ENCODE peak calls at places on chromosomes 7 and 10, in six cellular contexts. O is PC-3, P is HCT116, E is OCI-LY7, L is GM23338, W is MM.1S. A is an unnamed sample.

GRCh38 chr10:21195149-21195731 is 298.1 kb upstream of the NEBL start:
- DNase-seq in O (peak; percentile 86), P (no peak), E (no peak), L (no peak), W (no peak), A (peak; percentile 54)

GRCh38 chr7:42235734-42236133 is 1.3 kb downstream of the GLI3 start:
- DNase-seq in O (no peak), P (no peak), E (no peak), L (no peak), W (no peak), A (no peak)

GRCh38 chr10:102231357-102232318 is 5.5 kb downstream of the ELOVL3 start:
- DNase-seq in O (peak; percentile 52), P (peak; percentile 40), E (peak; percentile 37), L (peak; percentile 85), W (peak; percentile 46), A (peak; percentile 61)

GRCh38 chr7:94348142-94348541 is 46.6 kb upstream of the COL1A2 start:
- DNase-seq in O (no peak), P (no peak), E (no peak), L (no peak), W (no peak), A (no peak)

GRCh38 chr7:147052818-147053217 is 936.2 kb downstream of the CNTNAP2 start:
- DNase-seq in O (no peak), P (no peak), E (no peak), L (no peak), W (no peak), A (no peak)

GRCh38 chr10:121077331-121077730 is 226.2 kb downstream of the WDR11 start:
- DNase-seq in O (no peak), P (no peak), E (no peak), L (peak; percentile 8), W (no peak), A (no peak)

GRCh38 chr7:105016083-105017075 is 2.4 kb downstream of the KMT2E start:
- DNase-seq in O (peak; percentile 32), P (no peak), E (no peak), L (no peak), W (no peak), A (peak; percentile 53)

GRCh38 chr10:63427013-63427412 is 38.8 kb downstream of the JMJD1C start:
- DNase-seq in O (no peak), P (no peak), E (no peak), L (no peak), W (no peak), A (no peak)

GRCh38 chr10:8283986-8284385 is 229.5 kb downstream of the GATA3 start:
- DNase-seq in O (peak; percentile 19), P (no peak), E (no peak), L (no peak), W (no peak), A (no peak)

GRCh38 chr10:13525683-13526082 is 3.1 kb downstream of the BEND7 start:
- DNase-seq in O (no peak), P (no peak), E (no peak), L (no peak), W (no peak), A (no peak)

GRCh38 chr10:43238462-43238861 is 28.4 kb downstream of the RASGEF1A start:
- DNase-seq in O (no peak), P (no peak), E (no peak), L (no peak), W (no peak), A (no peak)

GRCh38 chr7:45646207-45646821 is 72.1 kb downstream of the ADCY1 start:
- DNase-seq in O (no peak), P (no peak), E (no peak), L (no peak), W (no peak), A (no peak)

GRCh38 chr10:33334839-33335549 is 527 bp upstream of the NRP1 start:
- DNase-seq in O (peak; percentile 91), P (peak; percentile 24), E (no peak), L (peak; percentile 77), W (peak; percentile 54), A (peak; percentile 73)

GRCh38 chr10:114552050-114552449 is 106.0 kb downstream of the ABLIM1 start:
- DNase-seq in O (no peak), P (no peak), E (no peak), L (no peak), W (no peak), A (no peak)

DNA sequence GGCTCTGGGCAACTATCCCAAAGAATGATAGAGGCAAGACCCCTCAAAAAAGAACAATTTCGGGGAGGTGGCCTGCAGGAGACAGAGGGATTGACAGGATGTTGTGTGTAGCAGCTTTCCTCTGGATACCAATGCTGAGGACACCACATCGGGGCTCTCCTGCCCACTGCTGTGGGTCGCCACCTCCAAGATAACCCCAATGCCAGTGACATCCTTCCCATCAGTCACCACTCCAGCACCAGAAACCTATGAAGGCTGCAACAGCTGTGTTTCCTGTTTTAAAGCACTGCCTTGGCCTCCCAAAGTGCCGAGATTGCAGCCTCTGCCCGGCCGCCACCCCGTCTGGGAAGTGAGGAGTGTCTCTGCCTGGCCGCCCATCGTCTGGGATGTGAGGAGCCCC is 17.6 kb downstream of the ARHGAP19 start:
- DNase-seq in O (no peak), P (no peak), E (peak; percentile 72), L (no peak), W (no peak), A (no peak)
- H3K79me2 ChIP-seq in O (peaks cover 3% of the 10 kb centered on the region), P (peaks cover 38% of the 10 kb centered on the region), E (peaks cover 74% of the 10 kb centered on the region), L (peaks cover 55% of the 10 kb centered on the region), W (peaks cover 31% of the 10 kb centered on the region), A (no peaks in the 10 kb centered on the region)

DNA sequence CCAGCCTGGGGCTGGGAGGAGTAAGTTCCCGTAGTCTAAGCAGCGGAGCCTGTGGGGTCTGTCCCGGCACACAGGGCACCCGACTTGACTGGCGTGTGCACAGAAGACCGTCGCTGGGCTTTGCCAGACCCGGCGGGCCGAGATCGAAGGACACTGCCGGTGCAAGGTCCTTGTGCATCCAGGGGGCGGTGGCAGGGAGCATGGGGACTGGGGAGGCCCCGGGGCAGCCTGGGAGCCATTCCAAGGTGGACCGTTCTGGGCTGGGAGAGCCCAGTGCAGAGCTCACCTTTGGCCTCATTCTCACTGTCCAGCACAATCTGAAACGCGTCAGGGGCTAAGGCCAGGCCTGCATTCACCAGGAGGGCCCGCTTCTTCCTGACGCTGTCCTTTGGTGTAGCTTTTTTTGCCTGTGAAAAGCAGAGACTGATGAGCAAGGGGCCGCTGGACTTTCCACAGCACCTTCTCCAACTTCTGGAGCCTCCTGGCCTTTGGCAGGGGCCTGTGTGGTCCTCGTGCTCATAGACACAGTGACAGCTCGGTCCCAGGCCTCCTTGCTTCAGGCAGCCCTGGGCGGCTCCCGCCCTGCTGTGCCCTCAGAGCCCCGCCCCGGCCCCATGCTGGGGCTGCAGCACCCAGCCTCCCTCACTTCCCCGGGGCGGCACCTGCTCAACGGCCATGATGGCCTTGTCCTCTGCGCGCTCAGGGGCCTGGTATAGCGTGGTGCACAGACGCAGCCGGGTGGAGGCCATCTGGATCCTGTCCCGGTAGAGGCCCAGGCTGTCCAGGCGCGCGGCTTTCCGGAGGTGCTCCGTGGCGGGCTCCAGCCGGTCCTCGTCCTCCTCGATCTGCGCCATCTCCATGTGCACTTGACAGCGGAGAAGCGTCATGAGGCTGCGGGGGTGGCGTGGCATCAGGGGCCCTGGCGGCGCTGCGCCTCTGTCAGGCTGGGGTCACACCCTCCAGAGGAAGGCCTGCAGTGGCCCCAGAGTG is 20.3 kb downstream of the CFAP46 start:
- DNase-seq in O (no peak), P (no peak), E (no peak), L (no peak), W (no peak), A (no peak)
- H3K9me2 ChIP-seq in O (no peaks in the 10 kb centered on the region), P (no peaks in the 10 kb centered on the region), E (no peaks in the 10 kb centered on the region), L (no peaks in the 10 kb centered on the region), W (no peaks in the 10 kb centered on the region), A (no peaks in the 10 kb centered on the region)

GRCh38 chr7:128352138-128352537 is 8.4 kb upstream of the RBM28 start:
- DNase-seq in O (no peak), P (no peak), E (no peak), L (peak; percentile 95), W (no peak), A (no peak)
- TF ChIP-seq CTCF in O (no peak), P (no peak), E (no peak), L (peak; percentile 48), W (peak; percentile 16), A (no peak)

DNA sequence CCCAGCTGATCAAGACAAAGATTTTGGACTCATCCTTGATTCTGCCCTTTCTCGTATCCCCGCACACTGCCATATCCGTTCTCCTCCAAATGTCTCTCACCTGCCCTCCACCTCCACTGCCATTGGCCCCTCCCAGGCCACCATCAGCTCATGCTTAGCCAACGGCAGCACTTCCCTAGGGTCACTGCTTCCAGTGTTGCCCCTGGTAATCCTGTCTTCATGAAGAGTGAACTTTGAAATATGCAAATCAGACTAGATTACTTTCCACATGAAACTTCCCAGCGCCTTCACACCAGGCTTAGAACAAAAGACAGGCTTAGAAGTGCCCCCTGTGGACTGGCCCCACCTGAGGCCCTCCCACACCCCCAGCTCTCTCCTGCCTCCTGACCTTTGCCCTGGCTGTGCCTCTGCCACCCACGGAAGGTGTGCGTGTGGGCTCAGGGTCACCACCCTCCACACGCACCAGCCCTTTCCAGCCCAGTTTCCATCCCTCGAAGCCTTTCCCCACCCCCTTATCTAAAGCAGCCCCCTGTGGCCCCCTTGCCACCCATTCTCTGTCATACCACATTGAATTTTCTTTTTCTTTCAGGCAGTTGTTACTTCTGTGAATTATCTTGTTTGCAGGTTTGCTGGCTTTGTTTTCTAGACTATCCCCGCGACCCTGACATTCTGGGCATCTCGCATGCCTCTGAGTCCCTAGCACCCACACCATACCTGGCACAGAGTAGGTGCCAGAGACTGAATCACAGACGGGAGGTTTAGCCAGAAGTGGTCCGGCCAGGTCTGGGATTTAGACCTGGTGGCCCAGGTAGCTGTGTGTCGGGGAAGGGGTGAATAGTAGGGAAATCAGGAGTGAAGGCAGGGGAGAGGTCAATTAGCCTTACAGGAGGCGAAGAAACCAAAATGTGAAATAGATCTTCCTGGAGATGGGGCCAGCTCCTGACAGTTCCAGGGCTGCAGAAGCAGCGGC is 26.8 kb upstream of the C10orf53 start:
- DNase-seq in O (no peak), P (no peak), E (no peak), L (no peak), W (no peak), A (no peak)
- H3K79me2 ChIP-seq in O (no peaks in the 10 kb centered on the region), P (no peaks in the 10 kb centered on the region), E (no peaks in the 10 kb centered on the region), L (no peaks in the 10 kb centered on the region), W (no peaks in the 10 kb centered on the region), A (no peaks in the 10 kb centered on the region)

DNA sequence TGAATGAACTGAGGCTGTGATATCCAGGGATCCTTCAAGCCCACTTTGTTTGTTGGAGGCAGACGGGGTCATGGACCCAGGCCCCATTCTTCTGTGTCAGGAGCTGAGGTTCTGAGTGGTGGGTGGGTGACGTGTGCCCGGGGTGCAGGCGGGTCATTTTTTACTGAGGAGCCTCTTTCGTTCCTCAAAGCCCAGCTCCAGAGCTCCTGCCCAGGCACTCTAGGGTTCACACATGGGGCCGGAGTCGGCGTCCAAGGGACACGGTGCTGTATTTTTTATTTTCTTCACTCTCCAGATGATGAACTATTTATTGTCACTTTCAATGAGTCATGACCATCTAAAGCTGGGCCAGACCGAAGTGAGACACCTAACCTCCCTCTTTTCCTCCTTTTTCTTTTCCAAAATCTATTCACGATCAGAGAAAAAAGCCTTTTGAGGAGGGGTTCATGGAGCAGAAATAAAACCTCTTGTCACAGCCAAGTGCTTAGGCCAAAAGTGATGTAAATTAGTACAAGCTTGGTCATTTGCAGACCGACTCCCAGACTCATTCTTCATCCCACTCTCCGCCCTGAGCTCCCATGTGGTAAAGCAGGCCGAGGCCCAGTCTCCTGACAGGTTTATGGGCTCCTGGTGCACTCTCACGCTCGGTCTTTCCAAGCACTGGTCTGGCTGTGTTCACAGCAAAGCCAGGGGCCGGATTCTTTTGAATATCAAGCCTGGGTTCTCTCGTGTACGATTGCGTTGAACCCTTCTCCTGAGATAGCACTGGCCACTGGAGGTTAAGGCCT is 41.4 kb upstream of the PITRM1 start:
- DNase-seq in O (no peak), P (no peak), E (no peak), L (no peak), W (no peak), A (no peak)
- H3K9me2 ChIP-seq in O (no peaks in the 10 kb centered on the region), P (no peaks in the 10 kb centered on the region), E (no peaks in the 10 kb centered on the region), L (no peaks in the 10 kb centered on the region), W (no peaks in the 10 kb centered on the region), A (no peaks in the 10 kb centered on the region)

A was measured in PC-9.